ENCODE peak calls at places on chromosomes 4 and X, in seven cellular contexts. G is germinal center; T is lower leg skin; W is activated CD4-positive, alpha-beta T cell treated with anti-CD3 and anti-CD28 coated beads for 36 hours; L is D341Med; S is fibroblast of lung; I is mesendoderm. P is an unnamed sample.

GRCh38 chr4:1072830-1073446 is 40.4 kb downstream of the RNF212 start:
- DNase-seq in G (peak), T (no peak), W (peak), L (peak), S (peak), I (peak), P (no peak)

GRCh38 chrX:108199691-108200090 is 108.1 kb downstream of the ATG4A start:
- DNase-seq in G (no peak), T (no peak), W (peak), L (peak), S (peak), I (peak), P (peak)

GRCh38 chrX:109656774-109657173 is 31.8 kb upstream of the KCNE5 start:
- DNase-seq in G (no peak), T (no peak), W (no peak), L (no peak), S (no peak), I (no peak), P (no peak)

GRCh38 chr4:108611360-108611759 is 9.0 kb upstream of the RPL34 start:
- DNase-seq in G (no peak), T (no peak), W (no peak), L (no peak), S (peak), I (no peak), P (peak)

GRCh38 chrX:100850317-100850716 is 23.8 kb downstream of the NOX1 start:
- DNase-seq in G (no peak), T (no peak), W (no peak), L (no peak), S (no peak), I (no peak), P (no peak)

GRCh38 chrX:75156537-75156945 is 458 bp upstream of the ABCB7 start:
- DNase-seq in G (peak), T (no peak), W (no peak), L (peak), S (peak), I (peak), P (peak)

GRCh38 chr4:77921701-77922100 is 59.1 kb downstream of the MRPL1 start:
- DNase-seq in G (no peak), T (no peak), W (no peak), L (no peak), S (peak), I (no peak), P (no peak)

GRCh38 chr4:144343143-144343755 is 202.7 kb upstream of the GYPA start:
- DNase-seq in G (no peak), T (no peak), W (no peak), L (no peak), S (peak), I (no peak), P (no peak)

GRCh38 chr4:53055716-53056413 is 193.7 kb downstream of the RASL11B start:
- DNase-seq in G (no peak), T (no peak), W (no peak), L (no peak), S (no peak), I (no peak), P (no peak)

GRCh38 chrX:53088136-53088974 is 5.6 kb upstream of the KANTR start:
- DNase-seq in G (peak), T (peak), W (peak), L (peak), S (peak), I (peak), P (peak)

GRCh38 chr4:3317011-3317655 is 24.3 kb downstream of the RGS12 start:
- DNase-seq in G (no peak), T (peak), W (no peak), L (no peak), S (no peak), I (no peak), P (no peak)

GRCh38 chr4:128228778-128229457 is 58.7 kb downstream of the PGRMC2 start:
- DNase-seq in G (no peak), T (no peak), W (no peak), L (peak), S (peak), I (no peak), P (no peak)

GRCh38 chr4:74330295-74330750 is 22.1 kb downstream of the EPGN start:
- DNase-seq in G (no peak), T (no peak), W (no peak), L (no peak), S (peak), I (no peak), P (no peak)

GRCh38 chrX:153049093-153049492 is 7.2 kb upstream of the PNMA3 start:
- DNase-seq in G (no peak), T (no peak), W (no peak), L (no peak), S (no peak), I (no peak), P (no peak)

GRCh38 chrX:118530537-118530936 is 34.9 kb downstream of the DOCK11 start:
- DNase-seq in G (no peak), T (no peak), W (no peak), L (no peak), S (peak), I (no peak), P (no peak)

GRCh38 chr4:73067971-73068394 is 1.5 kb downstream of the COX18 start:
- DNase-seq in G (no peak), T (no peak), W (peak), L (no peak), S (peak), I (no peak), P (no peak)

P was measured in NCI-H2227 treated with DMSO at 0.1 percent for 48 hours.